ENCODE peak calls at places on chromosomes 4 and X, in ten cellular contexts. One of them, this sample, is unnamed. For H3K36me3 and H3K4me1, the result is how much of the 10 kb centered on the place peaks cover.

GRCh38 chr4:79949186-79949585 is 123.8 kb downstream of the ANTXR2 start:
- DNase-seq in fibroblast of lung: no peak
- DNase-seq in mammary epithelial cell: no peak
- DNase-seq in lung: no peak
- DNase-seq in SK-N-SH: no peak
- DNase-seq in CD8-positive, alpha-beta T cell: no peak
- DNase-seq in adrenal gland: no peak
- DNase-seq in Peyer's patch: no peak
- DNase-seq in stomach: no peak
- DNase-seq in testis: no peak
- DNase-seq in this sample: no peak

GRCh38 chr4:120870279-120870673 is 52.2 kb downstream of the PRDM5 start:
- DNase-seq in fibroblast of lung: no peak
- DNase-seq in SK-N-SH: peak
- DNase-seq in mammary epithelial cell: no peak
- DNase-seq in CD8-positive, alpha-beta T cell: no peak
- DNase-seq in testis: no peak
- DNase-seq in Peyer's patch: no peak
- DNase-seq in adrenal gland: no peak
- DNase-seq in lung: no peak
- DNase-seq in stomach: no peak
- DNase-seq in this sample: no peak

GRCh38 chrX:129663171-129663570 is 8.4 kb upstream of the APLN start:
- DNase-seq in mammary epithelial cell: no peak
- DNase-seq in lung: no peak
- DNase-seq in fibroblast of lung: no peak
- DNase-seq in CD8-positive, alpha-beta T cell: no peak
- DNase-seq in Peyer's patch: no peak
- DNase-seq in stomach: no peak
- DNase-seq in SK-N-SH: no peak
- DNase-seq in testis: no peak
- DNase-seq in adrenal gland: no peak
- DNase-seq in this sample: no peak

GRCh38 chr4:131650951-131651350 is 1498.1 kb upstream of the PCDH10 start:
- DNase-seq in Peyer's patch: no peak
- DNase-seq in adrenal gland: no peak
- DNase-seq in stomach: no peak
- DNase-seq in CD8-positive, alpha-beta T cell: no peak
- DNase-seq in SK-N-SH: no peak
- DNase-seq in fibroblast of lung: no peak
- DNase-seq in lung: no peak
- DNase-seq in mammary epithelial cell: no peak
- DNase-seq in testis: peak
- DNase-seq in this sample: no peak

GRCh38 chr4:82865592-82865991 is 25.4 kb downstream of the SEC31A start:
- DNase-seq in mammary epithelial cell: peak
- DNase-seq in testis: no peak
- DNase-seq in Peyer's patch: no peak
- DNase-seq in adrenal gland: no peak
- DNase-seq in stomach: no peak
- DNase-seq in lung: no peak
- DNase-seq in CD8-positive, alpha-beta T cell: no peak
- DNase-seq in SK-N-SH: no peak
- DNase-seq in fibroblast of lung: peak
- DNase-seq in this sample: no peak

GRCh38 chr4:101040776-101041175 is 306.6 kb downstream of the PPP3CA start:
- DNase-seq in stomach: no peak
- DNase-seq in SK-N-SH: no peak
- DNase-seq in fibroblast of lung: no peak
- DNase-seq in testis: no peak
- DNase-seq in CD8-positive, alpha-beta T cell: no peak
- DNase-seq in adrenal gland: no peak
- DNase-seq in mammary epithelial cell: no peak
- DNase-seq in lung: no peak
- DNase-seq in Peyer's patch: no peak
- DNase-seq in this sample: no peak

GRCh38 chr4:99979872-99980271 is 29.8 kb upstream of the H2AZ1 start:
- DNase-seq in fibroblast of lung: peak
- DNase-seq in SK-N-SH: no peak
- DNase-seq in lung: no peak
- DNase-seq in testis: no peak
- DNase-seq in mammary epithelial cell: no peak
- DNase-seq in adrenal gland: no peak
- DNase-seq in CD8-positive, alpha-beta T cell: no peak
- DNase-seq in Peyer's patch: no peak
- DNase-seq in stomach: no peak
- DNase-seq in this sample: no peak

GRCh38 chr4:41012308-41012707 is 202.0 kb downstream of the APBB2 start:
- DNase-seq in testis: no peak
- DNase-seq in CD8-positive, alpha-beta T cell: no peak
- DNase-seq in lung: no peak
- DNase-seq in stomach: no peak
- DNase-seq in fibroblast of lung: no peak
- DNase-seq in Peyer's patch: no peak
- DNase-seq in SK-N-SH: no peak
- DNase-seq in adrenal gland: no peak
- DNase-seq in mammary epithelial cell: no peak
- DNase-seq in this sample: no peak

GRCh38 chr4:139171878-139172691 is 4.9 kb downstream of the ELF2 start:
- DNase-seq in adrenal gland: no peak
- DNase-seq in testis: no peak
- DNase-seq in Peyer's patch: no peak
- DNase-seq in lung: no peak
- DNase-seq in SK-N-SH: no peak
- DNase-seq in stomach: no peak
- DNase-seq in CD8-positive, alpha-beta T cell: no peak
- DNase-seq in mammary epithelial cell: peak
- DNase-seq in fibroblast of lung: peak
- DNase-seq in this sample: no peak
- H3K4me3 ChIP-seq in adrenal gland: no peak
- H3K4me3 ChIP-seq in testis: no peak
- H3K4me3 ChIP-seq in Peyer's patch: no peak
- H3K4me3 ChIP-seq in lung: no peak
- H3K4me3 ChIP-seq in SK-N-SH: no peak
- H3K4me3 ChIP-seq in stomach: no peak
- H3K4me3 ChIP-seq in CD8-positive, alpha-beta T cell: no peak
- H3K4me3 ChIP-seq in mammary epithelial cell: no peak
- H3K4me3 ChIP-seq in fibroblast of lung: no peak
- H3K4me3 ChIP-seq in this sample: no peak

GRCh38 chr4:182624281-182624680 is 292.9 kb downstream of the DCTD start:
- DNase-seq in lung: no peak
- DNase-seq in fibroblast of lung: no peak
- DNase-seq in testis: no peak
- DNase-seq in SK-N-SH: no peak
- DNase-seq in adrenal gland: no peak
- DNase-seq in mammary epithelial cell: no peak
- DNase-seq in CD8-positive, alpha-beta T cell: no peak
- DNase-seq in stomach: no peak
- DNase-seq in Peyer's patch: no peak
- DNase-seq in this sample: no peak

GRCh38 chr4:182625193-182625592 is 292.0 kb downstream of the DCTD start:
- DNase-seq in CD8-positive, alpha-beta T cell: no peak
- DNase-seq in testis: no peak
- DNase-seq in fibroblast of lung: no peak
- DNase-seq in stomach: no peak
- DNase-seq in Peyer's patch: no peak
- DNase-seq in mammary epithelial cell: no peak
- DNase-seq in adrenal gland: no peak
- DNase-seq in SK-N-SH: no peak
- DNase-seq in lung: no peak
- DNase-seq in this sample: no peak

GRCh38 chr4:182628000-182628399 is 289.2 kb downstream of the DCTD start:
- DNase-seq in lung: no peak
- DNase-seq in Peyer's patch: no peak
- DNase-seq in testis: no peak
- DNase-seq in CD8-positive, alpha-beta T cell: no peak
- DNase-seq in fibroblast of lung: no peak
- DNase-seq in mammary epithelial cell: no peak
- DNase-seq in stomach: no peak
- DNase-seq in SK-N-SH: no peak
- DNase-seq in adrenal gland: no peak
- DNase-seq in this sample: no peak

DNA sequence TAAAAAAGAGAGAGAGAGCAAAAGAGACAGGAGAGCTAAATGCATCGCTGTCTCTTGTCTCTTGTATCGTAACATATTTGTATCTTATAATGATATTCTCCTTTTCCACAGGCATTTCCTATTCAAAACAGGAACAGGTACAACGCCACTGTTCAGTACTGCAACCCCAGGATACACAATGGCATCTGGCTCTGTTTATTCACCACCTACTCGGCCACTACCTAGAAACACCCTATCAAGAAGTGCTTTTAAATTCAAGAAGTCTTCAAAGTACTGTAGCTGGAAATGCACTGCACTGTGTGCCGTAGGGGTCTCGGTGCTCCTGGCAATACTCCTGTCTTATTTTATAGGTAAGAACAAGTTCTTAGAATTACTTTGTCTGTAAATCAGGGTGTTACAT is 288.6 kb downstream of the DCTD start:
- DNase-seq in adrenal gland: no peak
- DNase-seq in lung: no peak
- DNase-seq in testis: no peak
- DNase-seq in fibroblast of lung: no peak
- DNase-seq in stomach: no peak
- DNase-seq in CD8-positive, alpha-beta T cell: no peak
- DNase-seq in mammary epithelial cell: no peak
- DNase-seq in SK-N-SH: no peak
- DNase-seq in Peyer's patch: no peak
- DNase-seq in this sample: no peak
- H3K36me3 ChIP-seq in adrenal gland: under half
- H3K36me3 ChIP-seq in lung: under half
- H3K36me3 ChIP-seq in testis: under half
- H3K36me3 ChIP-seq in fibroblast of lung: under half
- H3K36me3 ChIP-seq in stomach: under half
- H3K36me3 ChIP-seq in CD8-positive, alpha-beta T cell: under half
- H3K36me3 ChIP-seq in mammary epithelial cell: under half
- H3K36me3 ChIP-seq in SK-N-SH: under half
- H3K36me3 ChIP-seq in Peyer's patch: under half
- H3K36me3 ChIP-seq in this sample: under half

GRCh38 chr4:147808447-147808846 is 76.6 kb downstream of the ARHGAP10 start:
- DNase-seq in CD8-positive, alpha-beta T cell: no peak
- DNase-seq in Peyer's patch: no peak
- DNase-seq in adrenal gland: no peak
- DNase-seq in mammary epithelial cell: no peak
- DNase-seq in fibroblast of lung: no peak
- DNase-seq in stomach: no peak
- DNase-seq in lung: no peak
- DNase-seq in SK-N-SH: no peak
- DNase-seq in testis: no peak
- DNase-seq in this sample: no peak

GRCh38 chr4:147813107-147813773 is 81.4 kb downstream of the ARHGAP10 start:
- DNase-seq in lung: no peak
- DNase-seq in SK-N-SH: no peak
- DNase-seq in mammary epithelial cell: no peak
- DNase-seq in fibroblast of lung: no peak
- DNase-seq in Peyer's patch: no peak
- DNase-seq in CD8-positive, alpha-beta T cell: no peak
- DNase-seq in testis: peak
- DNase-seq in stomach: no peak
- DNase-seq in adrenal gland: peak
- DNase-seq in this sample: no peak

GRCh38 chr4:147814334-147814733 is 82.4 kb downstream of the ARHGAP10 start:
- DNase-seq in SK-N-SH: no peak
- DNase-seq in lung: no peak
- DNase-seq in Peyer's patch: no peak
- DNase-seq in adrenal gland: no peak
- DNase-seq in CD8-positive, alpha-beta T cell: no peak
- DNase-seq in fibroblast of lung: no peak
- DNase-seq in stomach: no peak
- DNase-seq in testis: no peak
- DNase-seq in mammary epithelial cell: peak
- DNase-seq in this sample: no peak

GRCh38 chr4:147809171-147809570 is 77.3 kb downstream of the ARHGAP10 start:
- DNase-seq in fibroblast of lung: no peak
- DNase-seq in stomach: no peak
- DNase-seq in adrenal gland: no peak
- DNase-seq in CD8-positive, alpha-beta T cell: no peak
- DNase-seq in testis: no peak
- DNase-seq in lung: no peak
- DNase-seq in SK-N-SH: no peak
- DNase-seq in Peyer's patch: no peak
- DNase-seq in mammary epithelial cell: no peak
- DNase-seq in this sample: no peak

DNA sequence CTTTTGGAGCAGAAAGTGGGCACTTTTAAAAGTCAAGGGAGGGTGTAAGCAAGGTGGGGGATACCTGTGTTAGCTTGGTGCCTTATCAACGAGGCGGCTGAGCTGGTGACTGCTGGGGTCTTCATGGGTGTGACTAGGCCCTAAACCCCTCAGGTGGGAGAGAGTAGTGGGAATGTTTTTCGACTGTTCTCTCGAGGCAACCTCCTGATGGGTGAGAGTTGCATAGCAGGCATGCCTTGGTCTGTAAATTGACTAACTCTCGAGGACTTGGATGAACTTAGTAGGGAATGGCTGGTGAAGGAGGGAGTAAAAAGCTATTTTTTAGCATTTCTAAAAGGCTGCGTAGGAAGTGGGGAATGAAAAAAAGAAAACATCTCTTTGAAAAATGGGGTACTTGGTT is 80.0 kb downstream of the ARHGAP10 start:
- DNase-seq in CD8-positive, alpha-beta T cell: no peak
- DNase-seq in Peyer's patch: no peak
- DNase-seq in stomach: no peak
- DNase-seq in SK-N-SH: no peak
- DNase-seq in lung: no peak
- DNase-seq in testis: no peak
- DNase-seq in fibroblast of lung: no peak
- DNase-seq in mammary epithelial cell: no peak
- DNase-seq in adrenal gland: no peak
- DNase-seq in this sample: no peak
- H3K4me1 ChIP-seq in CD8-positive, alpha-beta T cell: under half
- H3K4me1 ChIP-seq in Peyer's patch: under half
- H3K4me1 ChIP-seq in stomach: under half
- H3K4me1 ChIP-seq in SK-N-SH: under half
- H3K4me1 ChIP-seq in lung: under half
- H3K4me1 ChIP-seq in testis: half or more
- H3K4me1 ChIP-seq in fibroblast of lung: under half
- H3K4me1 ChIP-seq in mammary epithelial cell: under half
- H3K4me1 ChIP-seq in adrenal gland: under half
- H3K4me1 ChIP-seq in this sample: under half

DNA sequence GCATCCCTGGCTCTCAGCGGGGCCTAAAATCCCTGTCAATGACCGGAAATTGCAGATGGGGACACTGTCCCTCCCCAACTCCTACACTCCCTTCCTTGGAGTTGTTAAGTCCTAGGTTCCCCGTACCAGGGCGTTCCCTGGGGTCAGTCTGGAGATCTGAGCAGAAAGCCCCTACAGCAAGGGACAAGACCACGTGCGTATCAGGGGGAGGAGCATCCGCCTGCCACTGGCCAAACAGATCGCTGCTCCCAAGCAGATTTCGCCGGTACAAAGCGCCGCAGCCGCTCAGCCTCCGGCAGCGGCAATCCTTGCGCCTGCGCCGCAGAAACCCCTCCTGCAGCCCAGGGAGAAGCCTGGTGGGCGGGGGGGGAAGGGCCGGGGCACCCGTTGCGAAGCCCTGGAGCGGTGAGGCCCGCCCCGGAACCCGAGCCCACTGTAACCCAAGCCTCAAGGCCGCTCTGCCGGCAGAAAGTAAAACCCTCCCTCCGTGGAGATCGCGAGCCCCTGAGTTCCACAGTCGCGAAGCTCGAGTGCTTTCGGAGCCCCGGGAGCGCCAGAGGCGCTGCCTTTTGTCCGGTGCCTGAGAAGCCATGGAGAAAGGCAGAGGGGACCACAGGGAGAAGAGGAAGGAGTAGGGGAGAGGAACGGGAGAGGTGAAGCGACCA is 2.7 kb downstream of the CRMP1 start:
- DNase-seq in SK-N-SH: peak
- DNase-seq in stomach: no peak
- DNase-seq in adrenal gland: no peak
- DNase-seq in testis: peak
- DNase-seq in fibroblast of lung: peak
- DNase-seq in CD8-positive, alpha-beta T cell: no peak
- DNase-seq in Peyer's patch: no peak
- DNase-seq in mammary epithelial cell: no peak
- DNase-seq in lung: no peak
- DNase-seq in this sample: peak
- H3K4me3 ChIP-seq in SK-N-SH: no peak
- H3K4me3 ChIP-seq in stomach: peak
- H3K4me3 ChIP-seq in adrenal gland: no peak
- H3K4me3 ChIP-seq in testis: no peak
- H3K4me3 ChIP-seq in fibroblast of lung: no peak
- H3K4me3 ChIP-seq in CD8-positive, alpha-beta T cell: no peak
- H3K4me3 ChIP-seq in Peyer's patch: no peak
- H3K4me3 ChIP-seq in mammary epithelial cell: no peak
- H3K4me3 ChIP-seq in lung: no peak
- H3K4me3 ChIP-seq in this sample: peak